ENCODE peak calls at places on chromosomes 5 and 9, in five cellular contexts. H, W, R, E and V are unnamed samples.

GRCh38 chr5:115843444-115844130 is 1.9 kb downstream of the AP3S1 start:
- DNase-seq in H (no peak), W (no peak), R (no peak), E (no peak), V (no peak)

GRCh38 chr5:171405615-171406014 is 13.8 kb upstream of the FGF18 start:
- DNase-seq in H (peak), W (no peak), R (no peak), E (peak), V (peak)

GRCh38 chr9:89518466-89519392 is 20.8 kb upstream of the SEMA4D start:
- DNase-seq in H (no peak), W (no peak), R (no peak), E (no peak), V (no peak)

GRCh38 chr9:13049223-13049622 is 230.3 kb downstream of the MPDZ start:
- DNase-seq in H (no peak), W (no peak), R (no peak), E (no peak), V (no peak)

GRCh38 chr9:34957492-34958410 is at the start of gene PHF24:
- DNase-seq in H (peak), W (no peak), R (no peak), E (peak), V (peak)

GRCh38 chr5:9428272-9428671 is 117.6 kb downstream of the SEMA5A start:
- DNase-seq in H (no peak), W (no peak), R (no peak), E (no peak), V (no peak)

GRCh38 chr9:101453776-101454570 is 18.4 kb upstream of the ALDOB start:
- DNase-seq in H (no peak), W (no peak), R (no peak), E (no peak), V (peak)

GRCh38 chr5:16669776-16670175 is 53.0 kb upstream of the RETREG1 start:
- DNase-seq in H (no peak), W (no peak), R (no peak), E (no peak), V (peak)

GRCh38 chr9:138085568-138085967 is 208.0 kb downstream of the CACNA1B start:
- DNase-seq in H (no peak), W (no peak), R (no peak), E (no peak), V (no peak)

GRCh38 chr5:150486402-150487198 is 21.3 kb upstream of the NDST1 start:
- DNase-seq in H (peak), W (peak), R (peak), E (no peak), V (peak)

GRCh38 chr5:5419291-5420210 is 2.9 kb upstream of the ICE1 start:
- DNase-seq in H (peak), W (no peak), R (no peak), E (peak), V (peak)

GRCh38 chr9:136795027-136795402 is 1.1 kb upstream of the CCDC183 start:
- DNase-seq in H (no peak), W (no peak), R (no peak), E (no peak), V (no peak)

GRCh38 chr5:150021491-150022162 is 21.1 kb downstream of the HMGXB3 start:
- DNase-seq in H (no peak), W (no peak), R (no peak), E (no peak), V (no peak)

GRCh38 chr5:170275376-170275994 is 22.1 kb downstream of the LCP2 start:
- DNase-seq in H (no peak), W (no peak), R (no peak), E (no peak), V (no peak)

GRCh38 chr5:32562841-32563240 is 22.5 kb upstream of the SUB1 start:
- DNase-seq in H (no peak), W (no peak), R (no peak), E (no peak), V (no peak)

GRCh38 chr9:71692337-71692736 is 76.0 kb downstream of the CEMIP2 start:
- DNase-seq in H (no peak), W (no peak), R (no peak), E (no peak), V (no peak)

GRCh38 chr5:61402970-61403369 is 70.9 kb downstream of the ZSWIM6 start:
- DNase-seq in H (no peak), W (no peak), R (no peak), E (no peak), V (no peak)

GRCh38 chr5:150179221-150179620 is 10.6 kb upstream of the SLC6A7 start:
- DNase-seq in H (no peak), W (no peak), R (no peak), E (no peak), V (no peak)

GRCh38 chr5:3149899-3150298 is 398.4 kb upstream of the IRX2 start:
- DNase-seq in H (no peak), W (no peak), R (no peak), E (no peak), V (no peak)

GRCh38 chr5:135130526-135131215 is 96.6 kb upstream of the PITX1 start:
- DNase-seq in H (no peak), W (no peak), R (no peak), E (no peak), V (no peak)

GRCh38 chr9:127923046-127923445 is 6.2 kb upstream of the ST6GALNAC4 start:
- DNase-seq in H (peak), W (no peak), R (no peak), E (no peak), V (peak)

GRCh38 chr5:68415177-68416085 is 199.9 kb downstream of the PIK3R1 start:
- DNase-seq in H (no peak), W (no peak), R (no peak), E (no peak), V (no peak)

GRCh38 chr5:124790895-124791732 is 44.7 kb upstream of the ZNF608 start:
- DNase-seq in H (peak), W (no peak), R (no peak), E (peak), V (no peak)

GRCh38 chr9:36716496-36716895 is 143.8 kb downstream of the MELK start:
- DNase-seq in H (no peak), W (no peak), R (no peak), E (no peak), V (no peak)

GRCh38 chr9:136572596-136573313 is 26.9 kb upstream of the NOTCH1 start:
- DNase-seq in H (no peak), W (no peak), R (no peak), E (no peak), V (no peak)

GRCh38 chr5:51404256-51404655 is 21.0 kb downstream of the ISL1 start:
- DNase-seq in H (no peak), W (no peak), R (no peak), E (no peak), V (no peak)

GRCh38 chr5:95712347-95712958 is 18.7 kb upstream of the RHOBTB3 start:
- DNase-seq in H (no peak), W (no peak), R (no peak), E (peak), V (peak)

GRCh38 chr5:97088774-97089148 is 53.6 kb downstream of the LIX1 start:
- DNase-seq in H (no peak), W (no peak), R (no peak), E (no peak), V (no peak)

GRCh38 chr9:2991292-2991691 is 147.4 kb upstream of the PUM3 start:
- DNase-seq in H (peak), W (no peak), R (no peak), E (no peak), V (no peak)

GRCh38 chr5:36877667-36878420 is 1.3 kb downstream of the NIPBL start:
- DNase-seq in H (peak), W (no peak), R (no peak), E (no peak), V (peak)

GRCh38 chr5:128516978-128517377 is 21.1 kb downstream of the FBN2 start:
- DNase-seq in H (no peak), W (no peak), R (no peak), E (no peak), V (no peak)